ENCODE peak calls at places on chromosomes 5 and 9, in five cellular contexts. E is amniotic stem cell; Q is activated T-helper 9 cell treated with anti-CD3 and anti-CD28 coated beads, Interleukin-2, amount 50 U/mL, for 16 hours; N is dorsolateral prefrontal cortex; Z is ELR. X is an unnamed sample.

GRCh38 chr5:64437496-64437895 is 68.3 kb upstream of the RGS7BP start:
- DNase-seq in E (no peak), Q (no peak), N (no peak), Z (peak), X (no peak)

GRCh38 chr5:109701779-109702178 is 12.1 kb downstream of the MAN2A1 start:
- DNase-seq in E (no peak), Q (no peak), N (no peak), Z (peak), X (no peak)

GRCh38 chr5:126656397-126657007 is 55.8 kb downstream of the PHAX start:
- DNase-seq in E (peak), Q (no peak), N (no peak), Z (peak), X (peak)

GRCh38 chr5:54669285-54669684 is 151.7 kb downstream of the SNX18 start:
- DNase-seq in E (no peak), Q (no peak), N (no peak), Z (no peak), X (no peak)

GRCh38 chr9:135551456-135551855 is 5.5 kb downstream of the OBP2A start:
- DNase-seq in E (no peak), Q (no peak), N (no peak), Z (no peak), X (no peak)

GRCh38 chr9:87080512-87081225 is 133.4 kb upstream of the GAS1 start:
- DNase-seq in E (no peak), Q (no peak), N (no peak), Z (no peak), X (no peak)

GRCh38 chr9:132637351-132637750 is 32.4 kb downstream of the DDX31 start:
- DNase-seq in E (no peak), Q (no peak), N (no peak), Z (no peak), X (no peak)

GRCh38 chr5:134114886-134115805 is 665 bp downstream of the TCF7 start:
- DNase-seq in E (no peak), Q (peak), N (no peak), Z (no peak), X (peak)

GRCh38 chr9:86406366-86406765 is 52.2 kb upstream of the TUT7 start:
- DNase-seq in E (no peak), Q (no peak), N (no peak), Z (peak), X (no peak)

GRCh38 chr5:122523776-122524175 is 211.7 kb downstream of the SNCAIP start:
- DNase-seq in E (no peak), Q (no peak), N (no peak), Z (no peak), X (no peak)

GRCh38 chr9:125525846-125526619 is 181.0 kb downstream of the MAPKAP1 start:
- DNase-seq in E (peak), Q (no peak), N (no peak), Z (peak), X (no peak)

GRCh38 chr9:106143781-106144180 is 449.4 kb downstream of the TMEM38B start:
- DNase-seq in E (no peak), Q (no peak), N (no peak), Z (no peak), X (no peak)

GRCh38 chr5:117562647-117563046 is 988.0 kb upstream of the SEMA6A start:
- DNase-seq in E (no peak), Q (no peak), N (no peak), Z (no peak), X (no peak)

GRCh38 chr5:58185397-58186195 is 274.3 kb downstream of the PLK2 start:
- DNase-seq in E (no peak), Q (no peak), N (no peak), Z (peak), X (no peak)

GRCh38 chr9:109349431-109349846 is 28.6 kb upstream of the EPB41L4B start:
- DNase-seq in E (peak), Q (no peak), N (no peak), Z (peak), X (no peak)

GRCh38 chr5:370959-371810 is 49.7 kb downstream of the AHRR start:
- DNase-seq in E (no peak), Q (no peak), N (no peak), Z (peak), X (no peak)

GRCh38 chr9:30301271-30301963 is 2083.0 kb upstream of the ACO1 start:
- DNase-seq in E (no peak), Q (no peak), N (no peak), Z (no peak), X (no peak)

GRCh38 chr5:149358294-149358651 is 427 bp downstream of the PCYOX1L start:
- DNase-seq in E (no peak), Q (peak), N (peak), Z (peak), X (no peak)

GRCh38 chr5:132455614-132456115 is 34.9 kb downstream of the IRF1 start:
- DNase-seq in E (no peak), Q (no peak), N (no peak), Z (no peak), X (no peak)

GRCh38 chr9:9392755-9393154 is 1220.0 kb downstream of the PTPRD start:
- DNase-seq in E (no peak), Q (no peak), N (no peak), Z (no peak), X (no peak)

GRCh38 chr9:37163299-37163698 is 42.9 kb downstream of the ZCCHC7 start:
- DNase-seq in E (no peak), Q (no peak), N (no peak), Z (no peak), X (no peak)

GRCh38 chr5:180673371-180674252 is 24.2 kb upstream of the FLT4 start:
- DNase-seq in E (no peak), Q (no peak), N (peak), Z (no peak), X (no peak)

GRCh38 chr5:120765189-120765588 is 301.1 kb downstream of the PRR16 start:
- DNase-seq in E (no peak), Q (no peak), N (no peak), Z (no peak), X (no peak)

GRCh38 chr5:135208555-135209494 is 174.8 kb upstream of the PITX1 start:
- DNase-seq in E (peak), Q (no peak), N (no peak), Z (peak), X (no peak)

GRCh38 chr9:75088646-75089368 is 493 bp downstream of the OSTF1 start:
- DNase-seq in E (peak), Q (no peak), N (peak), Z (peak), X (peak)

GRCh38 chr9:90420714-90421513 is 221.7 kb downstream of the DIRAS2 start:
- DNase-seq in E (no peak), Q (no peak), N (no peak), Z (no peak), X (no peak)

GRCh38 chr9:126756876-126757415 is 47.9 kb upstream of the ZBTB43 start:
- DNase-seq in E (no peak), Q (no peak), N (no peak), Z (no peak), X (no peak)

GRCh38 chr9:133532937-133533668 is 1.4 kb upstream of the ADAMTSL2 start:
- DNase-seq in E (no peak), Q (peak), N (peak), Z (peak), X (peak)

GRCh38 chr5:14332746-14333145 is 189.6 kb downstream of the TRIO start:
- DNase-seq in E (no peak), Q (no peak), N (no peak), Z (no peak), X (no peak)